ENCODE peak calls at places on chromosomes 12 and 14, in five cellular contexts. F is stimulated activated naive B cell treated with anti-CD40 and anti-IgM and Interleukin-4, amounts not matched to agents 10 μg/mL and 1 μg/mL and 100 μg/mL, for 72 hours; A is GM12878; S is esophagus mucosa; U is stimulated activated effector memory CD8-positive, alpha-beta T cell treated with anti-CD3 and anti-CD28 coated beads, Interleukin-12 subunit alpha, Interleukin-12 subunit beta, amount 100 ng/mL, for 72 hours. K is an unnamed sample.

GRCh38 chr12:6827437-6827894 is 741 bp upstream of the P3H3 start:
- ATAC-seq in F (no peak), A (no peak), S (peak), U (peak), K (no peak)

GRCh38 chr12:56905852-56906251 is 28.4 kb downstream of the SDR9C7 start:
- ATAC-seq in F (no peak), A (no peak), S (no peak), U (no peak), K (no peak)

GRCh38 chr14:70665448-70666363 is 24.0 kb downstream of the TTC9 start:
- ATAC-seq in F (peak), A (peak), S (peak), U (peak), K (no peak)

GRCh38 chr12:69154585-69155363 is 84.6 kb upstream of the CPSF6 start:
- ATAC-seq in F (peak), A (peak), S (peak), U (peak), K (peak)

GRCh38 chr14:102622262-102622885 is 29.9 kb downstream of the RCOR1 start:
- ATAC-seq in F (no peak), A (peak), S (no peak), U (peak), K (peak)

GRCh38 chr14:67260965-67261364 is 19.7 kb downstream of the PALS1 start:
- ATAC-seq in F (no peak), A (no peak), S (no peak), U (no peak), K (no peak)

GRCh38 chr12:10218021-10218420 is 5.3 kb downstream of the GABARAPL1 start:
- ATAC-seq in F (no peak), A (no peak), S (no peak), U (no peak), K (no peak)

GRCh38 chr12:31644536-31644935 is 15.0 kb upstream of the ETFBKMT start:
- ATAC-seq in F (no peak), A (no peak), S (no peak), U (no peak), K (no peak)

GRCh38 chr12:119180380-119181040 is 1.8 kb downstream of the HSPB8 start:
- ATAC-seq in F (no peak), A (no peak), S (peak), U (no peak), K (no peak)

GRCh38 chr14:24369463-24369862 is 1.5 kb downstream of the NFATC4 start:
- ATAC-seq in F (no peak), A (no peak), S (no peak), U (no peak), K (no peak)

GRCh38 chr14:60153996-60154395 is 11.2 kb downstream of the DHRS7 start:
- ATAC-seq in F (no peak), A (no peak), S (no peak), U (no peak), K (no peak)

GRCh38 chr12:108879615-108880254 is at the start of gene DAO:
- ATAC-seq in F (no peak), A (no peak), S (no peak), U (no peak), K (no peak)

GRCh38 chr14:22580604-22581003 is 8.4 kb downstream of the DAD1 start:
- ATAC-seq in F (no peak), A (no peak), S (no peak), U (no peak), K (no peak)

GRCh38 chr14:103349982-103350381 is 15.9 kb downstream of the EIF5 start:
- ATAC-seq in F (no peak), A (no peak), S (no peak), U (no peak), K (no peak)

GRCh38 chr14:90850487-90850886 is 34.3 kb upstream of the TTC7B start:
- ATAC-seq in F (no peak), A (no peak), S (no peak), U (no peak), K (no peak)

GRCh38 chr12:116687888-116688287 is 50.0 kb downstream of the SPRING1 start:
- ATAC-seq in F (peak), A (peak), S (peak), U (peak), K (peak)